ENCODE peak calls at places on chromosomes 1 and 21, in five cellular contexts. U, F, B, X and Q are unnamed samples.

GRCh38 chr21:19245188-19245580 is 841.6 kb upstream of the TMPRSS15 start:
- DNase-seq in U (no peak), F (no peak), B (no peak), X (no peak), Q (no peak)

GRCh38 chr1:23745515-23745914 is 2.2 kb downstream of the ELOA start:
- DNase-seq in U (peak), F (no peak), B (no peak), X (no peak), Q (peak)

GRCh38 chr21:21200103-21200938 is 202.1 kb downstream of the NCAM2 start:
- DNase-seq in U (peak), F (no peak), B (no peak), X (no peak), Q (peak)

GRCh38 chr1:104294259-104294658 is 544.6 kb downstream of the AMY1C start:
- DNase-seq in U (no peak), F (no peak), B (no peak), X (no peak), Q (no peak)

GRCh38 chr1:16077430-16078245 is 4.2 kb upstream of the FAM131C start:
- DNase-seq in U (peak), F (no peak), B (no peak), X (no peak), Q (no peak)

GRCh38 chr1:227335587-227336020 is 17.3 kb upstream of the CDC42BPA start:
- DNase-seq in U (no peak), F (no peak), B (no peak), X (no peak), Q (no peak)

GRCh38 chr1:162420120-162420519 is 8.2 kb upstream of the SH2D1B start:
- DNase-seq in U (no peak), F (no peak), B (no peak), X (no peak), Q (no peak)

GRCh38 chr1:177600936-177601335 is 368.9 kb downstream of the SEC16B start:
- DNase-seq in U (no peak), F (no peak), B (no peak), X (no peak), Q (no peak)

GRCh38 chr1:172637522-172637921 is 21.4 kb upstream of the FASLG start:
- DNase-seq in U (peak), F (no peak), B (no peak), X (no peak), Q (no peak)

GRCh38 chr21:45381865-45382697 is 22.9 kb upstream of the COL18A1 start:
- DNase-seq in U (no peak), F (no peak), B (no peak), X (peak), Q (no peak)

GRCh38 chr1:112688781-112689193 is 14.3 kb downstream of the MOV10 start:
- DNase-seq in U (no peak), F (no peak), B (no peak), X (no peak), Q (no peak)

GRCh38 chr1:44151332-44151731 is 9.9 kb upstream of the KLF18 start:
- DNase-seq in U (no peak), F (no peak), B (no peak), X (no peak), Q (no peak)

GRCh38 chr1:12454406-12455391 is 163.3 kb downstream of the DHRS3 start:
- DNase-seq in U (peak), F (no peak), B (no peak), X (no peak), Q (no peak)

GRCh38 chr1:45589861-45590260 is 6.0 kb downstream of the NASP start:
- DNase-seq in U (no peak), F (no peak), B (no peak), X (no peak), Q (no peak)

GRCh38 chr1:160209041-160209655 is 4.0 kb downstream of the PEA15 start:
- DNase-seq in U (no peak), F (no peak), B (no peak), X (no peak), Q (no peak)

GRCh38 chr1:93753766-93754763 is 72.4 kb upstream of the BCAR3 start:
- DNase-seq in U (peak), F (no peak), B (no peak), X (no peak), Q (peak)

GRCh38 chr1:25770541-25771245 is 29.3 kb upstream of the SELENON start:
- DNase-seq in U (no peak), F (no peak), B (no peak), X (no peak), Q (no peak)

GRCh38 chr1:20551945-20552727 is at the start of gene FAM43B:
- DNase-seq in U (no peak), F (peak), B (no peak), X (no peak), Q (no peak)

GRCh38 chr1:48878191-48878940 is 101.7 kb upstream of the BEND5 start:
- DNase-seq in U (peak), F (no peak), B (no peak), X (no peak), Q (peak)

GRCh38 chr1:78468511-78468910 is 22.3 kb upstream of the PTGFR start:
- DNase-seq in U (no peak), F (no peak), B (no peak), X (no peak), Q (no peak)

GRCh38 chr21:42378418-42378817 is 12.1 kb upstream of the TFF1 start:
- DNase-seq in U (no peak), F (no peak), B (no peak), X (no peak), Q (no peak)

GRCh38 chr1:84888753-84889152 is 4.3 kb downstream of the LPAR3 start:
- DNase-seq in U (no peak), F (no peak), B (no peak), X (no peak), Q (no peak)

GRCh38 chr1:177287237-177287636 is 116.5 kb downstream of the BRINP2 start:
- DNase-seq in U (no peak), F (no peak), B (no peak), X (no peak), Q (no peak)

GRCh38 chr1:67715819-67716218 is 30.8 kb downstream of the GADD45A start:
- DNase-seq in U (no peak), F (no peak), B (no peak), X (no peak), Q (no peak)